ENCODE peak calls at places on chromosomes 16 and 17, in ten cellular contexts. H is GM12878, J is PC-3, N is NT2/D1, Y is sigmoid colon, V is psoas muscle, L is A549, T is tibial artery, R is uterus, P is breast epithelium. Z is an unnamed sample.

GRCh38 chr17:35895602-35896001 is 15.4 kb upstream of the CCL5 start:
- DNase-seq in H (no peak), J (no peak), N (no peak), Y (no peak), V (no peak), L (no peak), T (no peak), R (no peak), P (no peak), Z (no peak)

GRCh38 chr16:1614226-1615102 is 2.3 kb downstream of the CRAMP1 start:
- DNase-seq in H (no peak), J (peak; percentile 12), N (no peak), Y (no peak), V (peak; percentile 68), L (no peak), T (no peak), R (peak; percentile 17), P (no peak), Z (peak; percentile 79)

GRCh38 chr16:66468321-66468965 is 41.3 kb downstream of the BEAN1 start:
- DNase-seq in H (no peak), J (no peak), N (no peak), Y (peak; percentile 48), V (no peak), L (no peak), T (no peak), R (no peak), P (no peak), Z (peak; percentile 50)

GRCh38 chr16:75287708-75288107 is 36.3 kb upstream of the BCAR1 start:
- DNase-seq in H (no peak), J (no peak), N (no peak), Y (no peak), V (no peak), L (no peak), T (no peak), R (no peak), P (no peak), Z (no peak)

GRCh38 chr16:77960771-77961170 is 61.6 kb upstream of the CLEC3A start:
- DNase-seq in H (no peak), J (no peak), N (no peak), Y (no peak), V (no peak), L (no peak), T (no peak), R (no peak), P (no peak), Z (no peak)

GRCh38 chr16:25020112-25020591 is 5.0 kb upstream of the ARHGAP17 start:
- DNase-seq in H (no peak), J (no peak), N (no peak), Y (peak; percentile 3), V (no peak), L (no peak), T (no peak), R (no peak), P (no peak), Z (no peak)

GRCh38 chr16:86948046-86948445 is 369.1 kb downstream of the C16orf95 start:
- DNase-seq in H (no peak), J (no peak), N (no peak), Y (no peak), V (peak; percentile 18), L (no peak), T (no peak), R (no peak), P (no peak), Z (peak; percentile 55)

GRCh38 chr17:6913608-6914443 is 82.0 kb upstream of the ALOX12 start:
- DNase-seq in H (no peak), J (peak; percentile 8), N (peak; percentile 20), Y (peak; percentile 79), V (peak; percentile 83), L (peak; percentile 57), T (peak; percentile 77), R (peak; percentile 72), P (no peak), Z (peak; percentile 82)

GRCh38 chr17:48625502-48626201 is 506 bp downstream of the HOXB9 start:
- DNase-seq in H (no peak), J (peak; percentile 77), N (no peak), Y (no peak), V (no peak), L (peak; percentile 66), T (no peak), R (no peak), P (no peak), Z (peak; percentile 80)

GRCh38 chr16:19691161-19691850 is 26.7 kb downstream of the KNOP1 start:
- DNase-seq in H (no peak), J (peak; percentile 53), N (no peak), Y (no peak), V (no peak), L (no peak), T (no peak), R (no peak), P (peak; percentile 73), Z (peak; percentile 59)

GRCh38 chr17:82913304-82914043 is 73.7 kb upstream of the ZNF750 start:
- DNase-seq in H (no peak), J (peak; percentile 40), N (no peak), Y (no peak), V (peak; percentile 74), L (peak; percentile 31), T (no peak), R (no peak), P (no peak), Z (peak; percentile 43)

GRCh38 chr16:12356622-12357365 is 380.3 kb downstream of the SNX29 start:
- DNase-seq in H (no peak), J (no peak), N (no peak), Y (no peak), V (no peak), L (no peak), T (no peak), R (no peak), P (no peak), Z (no peak)

GRCh38 chr16:31090540-31090939 is 1.8 kb upstream of the PRSS53 start:
- DNase-seq in H (no peak), J (no peak), N (no peak), Y (no peak), V (peak; percentile 24), L (no peak), T (no peak), R (no peak), P (no peak), Z (no peak)

GRCh38 chr17:74449773-74450172 is 16.7 kb upstream of the CD300A start:
- DNase-seq in H (no peak), J (no peak), N (no peak), Y (no peak), V (no peak), L (no peak), T (no peak), R (no peak), P (no peak), Z (peak; percentile 41)

GRCh38 chr17:65102788-65103187 is 34.4 kb upstream of the RGS9 start:
- DNase-seq in H (no peak), J (peak; percentile 54), N (no peak), Y (peak; percentile 48), V (no peak), L (no peak), T (no peak), R (no peak), P (no peak), Z (no peak)

DNA sequence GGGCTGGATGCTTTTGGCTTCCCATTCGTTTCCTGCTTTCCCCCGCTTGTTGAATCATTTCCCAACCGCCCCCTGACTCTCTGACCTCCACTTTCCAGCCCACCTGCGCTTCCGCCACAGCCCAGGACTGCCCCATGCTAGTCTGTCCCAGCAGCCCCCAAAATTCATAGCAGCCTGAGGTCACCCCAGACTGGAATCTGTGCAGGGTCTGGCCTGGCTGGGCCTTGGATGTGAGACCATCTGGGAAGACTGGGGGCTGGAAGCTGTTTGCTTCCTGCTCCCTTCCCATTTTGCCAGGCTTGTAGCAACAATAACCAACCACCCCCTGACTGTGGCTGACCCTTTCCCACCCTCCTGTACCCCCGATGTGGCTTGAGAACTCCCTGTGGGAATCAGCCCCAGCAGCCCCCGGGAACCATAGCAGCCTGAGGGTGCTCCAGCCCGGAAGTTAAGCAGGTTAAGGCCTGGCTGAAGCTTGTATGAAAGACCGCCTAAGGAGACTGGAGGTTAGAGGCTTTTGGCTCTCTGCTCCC is 2290.8 kb downstream of the TP53TG3F start:
- DNase-seq in H (no peak), J (no peak), N (no peak), Y (no peak), V (no peak), L (no peak), T (no peak), R (no peak), P (no peak), Z (no peak)
- H3K9me3 ChIP-seq in H (no peaks in the 10 kb centered on the region), J (no peaks in the 10 kb centered on the region), N (peaks cover 4% of the 10 kb centered on the region), Y (no peaks in the 10 kb centered on the region), V (no peaks in the 10 kb centered on the region), L (no peaks in the 10 kb centered on the region), T (peaks cover 9% of the 10 kb centered on the region), R (no peaks in the 10 kb centered on the region), P (peaks cover 78% of the 10 kb centered on the region), Z (no peaks in the 10 kb centered on the region)

GRCh38 chr16:35310999-35311398 is 1851.6 kb downstream of the TP53TG3F start:
- DNase-seq in H (no peak), J (no peak), N (no peak), Y (no peak), V (no peak), L (no peak), T (no peak), R (no peak), P (no peak), Z (no peak)
- H3K9me3 ChIP-seq in H (no peaks in the 10 kb centered on the region), J (no peaks in the 10 kb centered on the region), N (peaks cover 12% of the 10 kb centered on the region), Y (no peaks in the 10 kb centered on the region), V (no peaks in the 10 kb centered on the region), L (peaks cover 1% of the 10 kb centered on the region), T (no peaks in the 10 kb centered on the region), R (no peaks in the 10 kb centered on the region), P (peaks cover 8% of the 10 kb centered on the region), Z (no peaks in the 10 kb centered on the region)

GRCh38 chr16:35730251-35730650 is 2270.8 kb downstream of the TP53TG3F start:
- DNase-seq in H (no peak), J (no peak), N (no peak), Y (no peak), V (no peak), L (no peak), T (no peak), R (no peak), P (no peak), Z (no peak)

GRCh38 chr16:35733278-35733965 is 2274.0 kb downstream of the TP53TG3F start:
- DNase-seq in H (no peak), J (no peak), N (no peak), Y (no peak), V (no peak), L (no peak), T (no peak), R (no peak), P (no peak), Z (no peak)

GRCh38 chr16:35733971-35734702 is 2274.7 kb downstream of the TP53TG3F start:
- DNase-seq in H (no peak), J (no peak), N (no peak), Y (no peak), V (no peak), L (no peak), T (no peak), R (no peak), P (no peak), Z (no peak)

GRCh38 chr16:35732046-35732810 is 2272.8 kb downstream of the TP53TG3F start:
- DNase-seq in H (no peak), J (no peak), N (no peak), Y (no peak), V (no peak), L (no peak), T (no peak), R (no peak), P (no peak), Z (no peak)

GRCh38 chr16:35731341-35732040 is 2272.1 kb downstream of the TP53TG3F start:
- DNase-seq in H (no peak), J (no peak), N (no peak), Y (no peak), V (no peak), L (no peak), T (no peak), R (no peak), P (no peak), Z (no peak)
- H3K9me3 ChIP-seq in H (no peaks in the 10 kb centered on the region), J (no peaks in the 10 kb centered on the region), N (peaks cover 9% of the 10 kb centered on the region), Y (no peaks in the 10 kb centered on the region), V (no peaks in the 10 kb centered on the region), L (no peaks in the 10 kb centered on the region), T (no peaks in the 10 kb centered on the region), R (peaks cover 3% of the 10 kb centered on the region), P (peaks cover 50% of the 10 kb centered on the region), Z (no peaks in the 10 kb centered on the region)

GRCh38 chr16:10410469-10410868 is 24.6 kb downstream of the ATF7IP2 start:
- DNase-seq in H (no peak), J (no peak), N (no peak), Y (no peak), V (no peak), L (no peak), T (no peak), R (no peak), P (no peak), Z (no peak)
- H3K9me3 ChIP-seq in H (peaks cover 23% of the 10 kb centered on the region), J (peaks cover 8% of the 10 kb centered on the region), N (peaks cover 84% of the 10 kb centered on the region), Y (peaks cover 24% of the 10 kb centered on the region), V (peaks cover 22% of the 10 kb centered on the region), L (peaks cover 35% of the 10 kb centered on the region), T (peaks cover 53% of the 10 kb centered on the region), R (peaks cover 24% of the 10 kb centered on the region), P (peaks cover 69% of the 10 kb centered on the region), Z (peaks cover 6% of the 10 kb centered on the region)

Z was measured in aorta.